ENCODE peak calls at places on chromosomes 2 and 18, in nine cellular contexts. D, Z, Q, P, O, B, K, G and V are unnamed samples.

GRCh38 chr18:25181581-25181980 is 170.4 kb downstream of the ZNF521 start:
- DNase-seq in D (no peak), Z (no peak), Q (no peak), P (no peak), O (no peak), B (no peak), K (no peak), G (no peak), V (no peak)

GRCh38 chr2:64177315-64177714 is 33.1 kb upstream of the PELI1 start:
- DNase-seq in D (no peak), Z (no peak), Q (no peak), P (no peak), O (no peak), B (no peak), K (no peak), G (no peak), V (no peak)

GRCh38 chr18:3454365-3455089 is 4.6 kb downstream of the TGIF1 start:
- DNase-seq in D (peak), Z (no peak), Q (peak), P (no peak), O (no peak), B (no peak), K (peak), G (peak), V (no peak)

GRCh38 chr2:74984017-74984416 is 25.6 kb downstream of the POLE4 start:
- DNase-seq in D (no peak), Z (no peak), Q (no peak), P (no peak), O (no peak), B (no peak), K (no peak), G (no peak), V (no peak)

GRCh38 chr2:222797308-222797707 is 63.5 kb upstream of the ACSL3 start:
- DNase-seq in D (peak), Z (no peak), Q (no peak), P (no peak), O (no peak), B (no peak), K (no peak), G (no peak), V (no peak)

GRCh38 chr2:148716378-148716777 is 71.8 kb downstream of the EPC2 start:
- DNase-seq in D (no peak), Z (no peak), Q (no peak), P (no peak), O (no peak), B (no peak), K (no peak), G (no peak), V (no peak)

GRCh38 chr2:149587950-149588487 is 444 bp upstream of the MMADHC start:
- DNase-seq in D (no peak), Z (no peak), Q (no peak), P (no peak), O (no peak), B (no peak), K (no peak), G (no peak), V (no peak)

GRCh38 chr2:170360546-170361358 is 182.8 kb downstream of the MYO3B start:
- DNase-seq in D (no peak), Z (no peak), Q (no peak), P (no peak), O (no peak), B (no peak), K (no peak), G (no peak), V (no peak)

GRCh38 chr2:20538308-20539132 is 91.6 kb downstream of the RHOB start:
- DNase-seq in D (no peak), Z (no peak), Q (no peak), P (no peak), O (no peak), B (no peak), K (no peak), G (no peak), V (no peak)

GRCh38 chr2:69810550-69810949 is 18.9 kb upstream of the GMCL1 start:
- DNase-seq in D (no peak), Z (no peak), Q (no peak), P (no peak), O (no peak), B (no peak), K (no peak), G (no peak), V (no peak)

GRCh38 chr2:205763708-205764501 is 81.6 kb downstream of the NRP2 start:
- DNase-seq in D (peak), Z (no peak), Q (peak), P (peak), O (peak), B (peak), K (peak), G (peak), V (no peak)

GRCh38 chr2:176675557-176676256 is 406.5 kb downstream of the MTX2 start:
- DNase-seq in D (no peak), Z (no peak), Q (no peak), P (no peak), O (no peak), B (no peak), K (no peak), G (peak), V (no peak)

GRCh38 chr18:524496-524895 is 24.0 kb upstream of the COLEC12 start:
- DNase-seq in D (peak), Z (no peak), Q (no peak), P (no peak), O (no peak), B (no peak), K (no peak), G (no peak), V (no peak)

GRCh38 chr18:33916200-33916599 is 308.5 kb downstream of the NOL4 start:
- DNase-seq in D (no peak), Z (no peak), Q (no peak), P (no peak), O (no peak), B (no peak), K (no peak), G (peak), V (no peak)

GRCh38 chr18:25351280-25351772 is 640 bp downstream of the ZNF521 start:
- DNase-seq in D (no peak), Z (no peak), Q (no peak), P (no peak), O (no peak), B (peak), K (no peak), G (no peak), V (no peak)

GRCh38 chr2:172226244-172227061 is 123.8 kb upstream of the DLX2 start:
- DNase-seq in D (no peak), Z (peak), Q (peak), P (no peak), O (no peak), B (no peak), K (peak), G (peak), V (no peak)

GRCh38 chr2:129803067-129803466 is 176.4 kb upstream of the RAB6C start:
- DNase-seq in D (no peak), Z (no peak), Q (no peak), P (no peak), O (no peak), B (no peak), K (no peak), G (no peak), V (no peak)

GRCh38 chr2:98219152-98219551 is 127.1 kb upstream of the CNGA3 start:
- DNase-seq in D (no peak), Z (no peak), Q (no peak), P (no peak), O (no peak), B (no peak), K (no peak), G (no peak), V (no peak)

DNA sequence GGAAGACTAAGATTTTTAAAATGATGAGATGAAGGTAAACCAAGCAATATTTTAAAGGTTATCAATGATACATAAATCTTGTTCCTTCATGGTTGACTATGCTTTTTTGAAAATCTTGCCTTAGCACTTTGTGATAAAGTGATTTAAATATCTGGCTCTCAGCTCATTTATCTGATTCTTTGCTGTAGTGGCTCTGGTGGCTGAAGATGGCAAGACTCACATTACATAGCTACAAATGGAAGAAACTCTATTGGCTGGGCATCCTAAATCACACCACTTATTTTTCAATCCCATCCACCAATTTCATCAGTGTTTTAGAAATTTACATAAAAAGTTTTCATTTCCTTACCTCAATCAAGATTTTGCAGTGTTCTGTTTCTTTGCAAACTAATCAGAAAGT is 16.6 kb upstream of the APCDD1 start:
- DNase-seq in D (no peak), Z (no peak), Q (peak), P (no peak), O (no peak), B (no peak), K (no peak), G (no peak), V (no peak)
- TF ChIP-seq CTCF in D (peak), Z (no peak), Q (peak), P (no peak), O (no peak), B (no peak), K (no peak), G (peak), V (no peak)

GRCh38 chr2:45882707-45883106 is 231.2 kb downstream of the PRKCE start:
- DNase-seq in D (no peak), Z (no peak), Q (no peak), P (no peak), O (no peak), B (peak), K (no peak), G (no peak), V (no peak)

GRCh38 chr2:45876611-45877010 is 225.1 kb downstream of the PRKCE start:
- DNase-seq in D (no peak), Z (no peak), Q (no peak), P (no peak), O (no peak), B (no peak), K (no peak), G (no peak), V (no peak)

GRCh38 chr2:45879936-45880335 is 228.5 kb downstream of the PRKCE start:
- DNase-seq in D (no peak), Z (no peak), Q (no peak), P (no peak), O (no peak), B (no peak), K (no peak), G (no peak), V (no peak)

GRCh38 chr2:45881970-45882581 is 230.6 kb downstream of the PRKCE start:
- DNase-seq in D (no peak), Z (no peak), Q (no peak), P (no peak), O (no peak), B (no peak), K (no peak), G (no peak), V (no peak)

DNA sequence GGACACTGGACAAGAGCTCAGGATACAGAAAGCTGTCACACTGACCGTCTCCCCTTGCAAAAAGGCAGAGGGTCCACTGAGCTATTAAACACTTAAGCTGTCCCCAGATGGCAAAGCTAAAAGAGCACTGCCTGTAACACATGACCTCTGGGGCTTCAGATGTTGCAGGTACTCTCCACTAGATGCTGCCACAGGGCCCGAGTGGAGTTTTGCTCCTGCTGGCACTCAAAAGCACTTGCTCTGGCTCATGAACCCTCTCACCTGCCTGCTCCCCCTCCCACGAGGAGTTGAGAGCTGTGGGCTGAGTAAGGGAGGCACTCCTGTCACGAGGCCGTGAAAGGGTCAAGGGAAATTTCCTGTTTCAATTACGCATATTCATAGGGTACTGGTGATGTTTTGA is 227.9 kb downstream of the PRKCE start:
- DNase-seq in D (no peak), Z (no peak), Q (no peak), P (no peak), O (no peak), B (no peak), K (no peak), G (no peak), V (no peak)
- TF ChIP-seq CTCF in D (no peak), Z (no peak), Q (no peak), P (no peak), O (peak), B (no peak), K (no peak), G (no peak), V (no peak)

DNA sequence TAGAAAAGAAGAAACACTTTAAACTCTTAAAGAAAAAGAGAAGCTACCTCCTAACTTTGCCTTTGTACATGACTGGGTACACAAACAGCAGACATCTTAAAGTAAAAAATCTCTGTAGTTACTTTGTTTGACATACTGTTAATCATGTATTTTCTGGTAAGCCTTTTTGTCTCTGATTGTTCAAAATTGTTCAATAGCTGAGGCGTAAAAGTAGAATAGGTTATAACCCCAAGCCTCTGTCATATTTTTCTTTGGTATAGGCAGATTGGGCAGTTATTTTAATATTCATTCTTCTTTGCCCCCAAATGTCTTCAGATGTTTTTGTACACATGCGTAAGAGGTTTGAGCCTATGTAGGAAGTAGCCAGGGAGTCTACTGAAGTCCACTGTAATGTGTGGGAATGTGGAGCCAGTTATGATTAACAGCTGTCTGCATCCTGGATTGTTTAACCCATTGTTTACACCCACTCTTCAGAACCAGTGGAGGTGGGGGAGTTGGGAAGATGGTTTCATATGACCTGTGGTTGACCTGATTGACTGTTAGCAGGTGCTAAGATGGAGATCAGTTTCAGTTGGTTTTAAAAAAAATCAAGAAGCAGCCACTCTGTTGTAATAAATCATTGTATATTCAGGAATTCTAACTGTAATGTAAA is 150.5 kb downstream of the TANC1 start:
- DNase-seq in D (no peak), Z (no peak), Q (no peak), P (no peak), O (no peak), B (no peak), K (no peak), G (no peak), V (no peak)
- TF ChIP-seq CTCF in D (peak), Z (no peak), Q (peak), P (no peak), O (no peak), B (no peak), K (no peak), G (no peak), V (no peak)

GRCh38 chr2:221372156-221372870 is 199.8 kb downstream of the EPHA4 start:
- DNase-seq in D (no peak), Z (no peak), Q (no peak), P (no peak), O (no peak), B (no peak), K (no peak), G (no peak), V (no peak)
- TF ChIP-seq CTCF in D (peak), Z (no peak), Q (no peak), P (no peak), O (no peak), B (no peak), K (peak), G (no peak), V (no peak)